ENCODE peak calls at places on chromosomes 6 and 20, in four cellular contexts. W, U, F and N are unnamed samples.
A peak's percentile ranks its signal among the peaks of the same experiment; 100 is the strongest.

GRCh38 chr6:116158641-116159040 is 32.7 kb upstream of the COL10A1 start:
- DNase-seq in W (no peak), U (no peak), F (no peak), N (no peak)

GRCh38 chr20:12838261-12838866 is 170.4 kb upstream of the SPTLC3 start:
- DNase-seq in W (no peak), U (no peak), F (no peak), N (no peak)

GRCh38 chr6:90406142-90406794 is 109.6 kb upstream of the BACH2 start:
- DNase-seq in W (no peak), U (no peak), F (no peak), N (no peak)

GRCh38 chr6:169454204-169454871 is 200.7 kb upstream of the THBS2 start:
- DNase-seq in W (no peak), U (peak; percentile 45), F (peak; percentile 43), N (no peak)

GRCh38 chr20:39660251-39660650 is 698.1 kb downstream of the DHX35 start:
- DNase-seq in W (no peak), U (no peak), F (peak; percentile 54), N (no peak)

GRCh38 chr6:43142101-43142500 is 29.0 kb upstream of the SRF start:
- DNase-seq in W (no peak), U (no peak), F (peak; percentile 6), N (no peak)

GRCh38 chr6:112357801-112358200 is 10.7 kb downstream of the RFPL4B start:
- DNase-seq in W (no peak), U (no peak), F (no peak), N (no peak)

GRCh38 chr20:41356951-41357350 is 9.7 kb downstream of the EMILIN3 start:
- DNase-seq in W (no peak), U (no peak), F (no peak), N (no peak)

GRCh38 chr20:15603501-15603900 is 969.7 kb downstream of the KIF16B start:
- DNase-seq in W (no peak), U (no peak), F (no peak), N (no peak)

GRCh38 chr6:168956884-168957730 is 296.5 kb downstream of the THBS2 start:
- DNase-seq in W (peak; percentile 57), U (peak; percentile 64), F (peak; percentile 66), N (peak; percentile 82)

GRCh38 chr6:90319044-90319443 is 22.4 kb upstream of the BACH2 start:
- DNase-seq in W (no peak), U (no peak), F (no peak), N (no peak)

GRCh38 chr6:24887520-24887919 is 48.2 kb downstream of the RIPOR2 start:
- DNase-seq in W (no peak), U (no peak), F (no peak), N (no peak)

GRCh38 chr6:24893342-24893850 is 42.4 kb downstream of the RIPOR2 start:
- DNase-seq in W (no peak), U (no peak), F (no peak), N (no peak)

GRCh38 chr6:24891004-24891403 is 44.8 kb downstream of the RIPOR2 start:
- DNase-seq in W (no peak), U (no peak), F (no peak), N (no peak)

GRCh38 chr6:24890471-24890870 is 45.3 kb downstream of the RIPOR2 start:
- DNase-seq in W (no peak), U (no peak), F (no peak), N (no peak)

DNA sequence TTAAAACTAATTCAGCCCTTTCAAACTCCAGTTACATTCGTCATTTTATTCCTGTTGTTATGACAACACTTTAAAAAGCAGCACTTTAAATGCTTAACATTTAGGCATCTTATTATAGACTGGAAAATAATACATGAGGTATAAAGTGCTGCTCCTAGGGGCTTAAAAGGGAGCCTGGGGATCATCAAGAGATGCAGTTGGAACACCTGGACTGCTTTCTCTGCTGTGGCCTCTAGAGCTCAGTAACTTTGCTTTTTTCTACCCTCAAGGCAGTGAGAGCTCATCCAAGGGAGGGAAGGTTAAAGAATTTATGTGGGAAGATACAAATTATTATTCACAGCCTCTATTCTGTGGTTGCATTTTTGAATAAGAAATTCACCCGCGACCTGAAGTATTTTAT is 46.8 kb downstream of the RIPOR2 start:
- DNase-seq in W (no peak), U (no peak), F (no peak), N (no peak)
- H3K27ac ChIP-seq in W (no peak overlapping the region), U (no peak overlapping the region), F (no peak overlapping the region), N (no peak overlapping the region)

DNA sequence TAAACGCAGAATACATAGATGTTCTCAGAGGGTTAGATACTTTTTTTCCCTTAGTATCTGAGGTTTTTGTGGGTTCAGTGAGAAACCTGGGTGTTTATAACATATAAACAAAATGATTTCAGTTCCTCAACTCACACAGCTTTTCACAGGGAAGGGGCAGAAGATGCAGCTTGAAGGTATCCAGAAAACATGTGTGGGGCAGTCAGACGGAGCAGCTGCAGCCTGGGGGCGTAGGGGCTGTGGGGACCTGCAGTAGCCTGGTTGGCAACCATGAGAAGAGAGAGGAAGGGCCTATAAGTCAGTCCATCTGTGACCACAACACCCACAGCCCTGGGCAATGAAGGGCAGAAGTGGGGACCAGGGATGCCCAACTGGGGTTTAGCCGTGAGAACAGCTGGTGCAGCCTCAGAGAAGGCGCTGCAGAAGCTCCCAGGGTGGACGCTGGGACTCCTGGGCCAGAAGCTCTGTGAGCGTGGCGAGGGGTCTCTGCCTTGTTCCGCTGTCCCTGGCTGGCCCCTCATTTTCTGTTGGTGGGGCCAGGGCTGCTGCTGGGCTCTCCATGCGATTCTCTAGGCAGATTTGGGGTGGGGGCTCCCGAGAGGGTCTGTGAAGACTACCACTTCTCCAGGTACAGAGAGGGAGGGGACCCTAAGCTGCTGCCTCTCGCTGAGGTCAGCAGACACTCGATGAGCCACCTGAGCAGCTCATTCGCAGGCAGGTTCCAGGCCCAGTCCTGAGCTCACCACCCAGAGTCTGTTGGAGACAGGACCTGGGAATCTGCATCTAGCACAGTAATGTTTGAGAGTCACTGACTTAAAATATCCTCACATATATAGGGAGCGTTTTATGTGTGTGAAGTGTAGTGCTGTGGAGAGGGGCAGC is 181.2 kb downstream of the ZDHHC14 start:
- DNase-seq in W (no peak), U (no peak), F (peak; percentile 36), N (no peak)
- H3K4me1 ChIP-seq in W (no peaks in the 10 kb centered on the region), U (peaks cover 23% of the 10 kb centered on the region), F (peaks cover 1% of the 10 kb centered on the region), N (no peaks in the 10 kb centered on the region)

GRCh38 chr20:35884541-35884865 is 69.8 kb downstream of the SCAND1 start:
- DNase-seq in W (no peak), U (no peak), F (no peak), N (no peak)
- H3K4me3 ChIP-seq in W (no peak overlapping the region), U (no peak overlapping the region), F (no peak overlapping the region), N (no peak overlapping the region)

GRCh38 chr20:38092260-38092857 is 58.8 kb downstream of the RPRD1B start:
- DNase-seq in W (no peak), U (no peak), F (no peak), N (no peak)
- H3K27ac ChIP-seq in W (peak overlapping the region; percentile 62), U (peak overlapping the region; percentile 55), F (no peak overlapping the region), N (no peak overlapping the region)

DNA sequence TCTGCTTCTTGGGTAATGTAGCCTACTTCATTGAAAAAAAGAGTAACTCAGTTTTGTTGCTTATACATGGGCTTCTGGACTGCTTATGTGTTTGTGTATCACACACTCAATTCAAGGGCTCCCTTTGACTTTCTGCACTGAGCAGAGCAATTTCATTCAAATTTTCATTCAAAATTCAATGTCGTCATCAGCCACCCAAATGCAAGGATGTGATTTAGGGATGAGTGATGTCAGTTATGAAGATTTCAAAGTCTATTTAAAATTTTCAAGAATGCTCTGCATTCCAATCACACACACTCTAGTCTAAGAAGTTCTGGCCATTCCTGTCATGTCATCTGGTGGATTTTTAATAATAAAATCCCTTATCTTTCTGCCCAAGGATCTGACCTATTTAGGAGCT is 344.5 kb upstream of the ZFP64 start:
- DNase-seq in W (no peak), U (no peak), F (no peak), N (no peak)
- H3K4me1 ChIP-seq in W (no peaks in the 10 kb centered on the region), U (no peaks in the 10 kb centered on the region), F (no peaks in the 10 kb centered on the region), N (no peaks in the 10 kb centered on the region)